ENCODE peak calls at places on chromosomes 1 and 21, in six cellular contexts. S is GM13977, K is heart left ventricle, I is WTC11, M is RWPE2, C is astrocyte of the spinal cord. Z is an unnamed sample.
A peak's percentile ranks its signal among the peaks of the same experiment; 100 is the strongest.

GRCh38 chr1:4664601-4665000 is 10.2 kb downstream of the AJAP1 start:
- DNase-seq in K (no peak), C (no peak), M (no peak), I (no peak), S (no peak), Z (no peak)

GRCh38 chr1:164617607-164618564 is 58.9 kb downstream of the PBX1 start:
- DNase-seq in C (peak; percentile 51), K (no peak), I (peak; percentile 71), M (no peak), S (no peak), Z (no peak)

GRCh38 chr1:66626261-66626660 is 92.3 kb downstream of the SGIP1 start:
- DNase-seq in I (no peak), S (no peak), K (no peak), C (no peak), M (no peak), Z (no peak)

GRCh38 chr1:223738465-223739365 is 26.4 kb downstream of the CAPN2 start:
- DNase-seq in S (no peak), K (no peak), M (no peak), I (no peak), C (no peak), Z (no peak)

GRCh38 chr21:42570841-42571387 is 57.3 kb downstream of the SLC37A1 start:
- DNase-seq in S (no peak), I (peak; percentile 16), K (peak; percentile 16), M (no peak), C (no peak), Z (no peak)

GRCh38 chr21:38910390-38911008 is 104.8 kb downstream of the ETS2 start:
- DNase-seq in I (no peak), M (no peak), S (no peak), K (no peak), C (no peak), Z (no peak)

GRCh38 chr1:119636500-119637089 is 11.5 kb downstream of the ZNF697 start:
- DNase-seq in S (no peak), K (no peak), I (no peak), M (no peak), C (no peak), Z (no peak)

GRCh38 chr1:73034255-73034654 is 751.9 kb upstream of the NEGR1 start:
- DNase-seq in K (no peak), M (no peak), C (no peak), I (no peak), S (no peak), Z (no peak)

GRCh38 chr1:116375165-116375883 is 2.3 kb downstream of the ATP1A1 start:
- DNase-seq in K (no peak), M (no peak), I (no peak), S (no peak), C (no peak), Z (no peak)

GRCh38 chr1:37662031-37662755 is 27.5 kb upstream of the RSPO1 start:
- DNase-seq in M (no peak), I (no peak), S (no peak), K (no peak), C (no peak), Z (no peak)

GRCh38 chr1:246383217-246383616 is 123.9 kb downstream of the SMYD3 start:
- DNase-seq in K (no peak), I (no peak), M (no peak), S (no peak), C (no peak), Z (no peak)

GRCh38 chr1:214325401-214325800 is 44.4 kb downstream of the SMYD2 start:
- DNase-seq in I (no peak), K (no peak), C (no peak), S (no peak), M (no peak), Z (no peak)

GRCh38 chr1:73782901-73783300 is 415.1 kb downstream of the LRRIQ3 start:
- DNase-seq in S (no peak), C (no peak), M (no peak), I (no peak), K (no peak), Z (no peak)

GRCh38 chr21:29753216-29753615 is 186.6 kb downstream of the GRIK1 start:
- DNase-seq in I (no peak), M (no peak), C (no peak), K (no peak), S (no peak), Z (no peak)

GRCh38 chr1:173476197-173476663 is 905 bp upstream of the PRDX6 start:
- DNase-seq in K (no peak), C (no peak), M (no peak), S (no peak), I (no peak), Z (no peak)

GRCh38 chr1:225770586-225771248 is 6.9 kb upstream of the SRP9 start:
- DNase-seq in I (peak; percentile 54), C (no peak), M (no peak), S (no peak), K (no peak), Z (no peak)

GRCh38 chr1:86380257-86380861 is 15.8 kb downstream of the ODF2L start:
- DNase-seq in M (no peak), I (no peak), S (peak; percentile 48), C (peak; percentile 85), K (no peak), Z (no peak)

GRCh38 chr1:226223157-226223785 is at the start of gene MIXL1:
- DNase-seq in C (no peak), M (no peak), K (no peak), S (peak; percentile 36), I (peak; percentile 69), Z (no peak)

GRCh38 chr1:43711049-43711448 is 3.7 kb downstream of the ST3GAL3 start:
- DNase-seq in C (peak; percentile 78), S (no peak), K (no peak), I (no peak), M (no peak), Z (no peak)

GRCh38 chr1:21368514-21369289 is 71.2 kb upstream of the NBPF3 start:
- DNase-seq in S (peak; percentile 53), C (peak; percentile 83), M (no peak), K (peak; percentile 80), I (peak; percentile 85), Z (no peak)
- TF ChIP-seq CTCF in S (peak; percentile 97), C (peak; percentile 99), M (peak; percentile 99), K (peak; percentile 99), I (peak; percentile 91), Z (peak; percentile 99)

DNA sequence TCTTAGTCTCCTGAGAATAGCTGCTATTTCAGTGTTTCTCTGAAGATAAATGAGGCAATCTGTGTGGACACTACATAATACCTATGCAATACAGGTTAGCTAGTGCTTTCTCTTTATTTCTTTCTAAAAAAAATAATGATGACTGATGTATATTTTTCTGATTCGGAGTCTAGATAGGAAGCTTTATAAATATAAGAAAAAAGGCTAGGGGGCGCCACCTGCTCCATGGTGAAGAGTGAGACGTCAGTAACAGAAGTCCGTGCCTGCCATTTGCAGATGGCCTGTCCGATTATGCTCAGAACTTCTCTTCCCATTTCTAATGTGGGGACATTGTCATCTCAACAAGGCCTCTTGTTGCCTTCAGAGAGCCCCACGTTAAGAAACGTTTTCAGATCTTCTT is 26.4 kb downstream of the QSOX1 start:
- DNase-seq in S (no peak), I (peak; percentile 44), K (no peak), M (no peak), C (peak; percentile 26), Z (peak; percentile 24)
- TF ChIP-seq CTCF in S (peak; percentile 23), I (peak; percentile 49), K (no peak), M (peak; percentile 42), C (peak; percentile 50), Z (peak; percentile 76)

GRCh38 chr21:20443558-20444155 is 554.6 kb upstream of the NCAM2 start:
- DNase-seq in M (no peak), I (no peak), C (no peak), K (no peak), S (no peak), Z (no peak)
- TF ChIP-seq CTCF in M (peak; percentile 84), I (peak; percentile 83), C (peak; percentile 14), K (peak; percentile 34), S (peak; percentile 38), Z (peak; percentile 84)

DNA sequence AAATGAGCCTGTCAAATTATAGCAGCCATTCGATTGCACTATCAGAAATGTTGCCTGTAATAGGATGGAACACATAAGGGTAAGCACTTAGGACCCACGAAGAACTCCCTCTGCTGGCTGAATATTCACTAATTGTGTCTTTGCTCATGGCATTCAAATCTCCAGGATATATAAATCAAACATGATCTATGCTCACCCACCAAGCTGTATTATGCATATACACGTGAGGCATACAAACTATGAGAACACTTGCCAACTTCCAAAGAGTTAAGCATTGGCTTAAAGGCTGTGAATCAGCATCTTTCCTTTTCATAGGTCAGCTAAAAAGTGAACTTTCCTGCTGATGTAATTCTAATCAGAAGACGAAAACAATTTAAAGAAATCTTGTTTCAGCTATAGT is 34.5 kb downstream of the TMPRSS15 start:
- DNase-seq in M (no peak), C (peak; percentile 39), S (no peak), I (no peak), K (no peak), Z (no peak)
- TF ChIP-seq CTCF in M (peak; percentile 53), C (peak; percentile 48), S (no peak), I (no peak), K (no peak), Z (peak; percentile 75)

GRCh38 chr1:153288634-153289275 is 24.0 kb downstream of the PGLYRP3 start:
- DNase-seq in I (peak; percentile 83), K (no peak), S (peak; percentile 54), C (no peak), M (no peak), Z (no peak)
- TF ChIP-seq CTCF in I (peak; percentile 81), K (no peak), S (peak; percentile 82), C (peak; percentile 32), M (peak; percentile 63), Z (peak; percentile 45)

GRCh38 chr1:231319080-231319479 is 18.6 kb downstream of the EXOC8 start:
- DNase-seq in C (no peak), I (no peak), M (no peak), S (no peak), K (no peak), Z (no peak)

GRCh38 chr1:231324660-231325059 is 13.0 kb downstream of the EXOC8 start:
- DNase-seq in K (no peak), S (no peak), M (no peak), C (no peak), I (no peak), Z (no peak)

GRCh38 chr1:231326248-231326647 is 11.4 kb downstream of the EXOC8 start:
- DNase-seq in M (no peak), I (no peak), S (no peak), K (no peak), C (no peak), Z (no peak)

GRCh38 chr1:231318568-231318967 is 19.1 kb downstream of the EXOC8 start:
- DNase-seq in K (no peak), S (no peak), I (no peak), C (no peak), M (no peak), Z (no peak)

DNA sequence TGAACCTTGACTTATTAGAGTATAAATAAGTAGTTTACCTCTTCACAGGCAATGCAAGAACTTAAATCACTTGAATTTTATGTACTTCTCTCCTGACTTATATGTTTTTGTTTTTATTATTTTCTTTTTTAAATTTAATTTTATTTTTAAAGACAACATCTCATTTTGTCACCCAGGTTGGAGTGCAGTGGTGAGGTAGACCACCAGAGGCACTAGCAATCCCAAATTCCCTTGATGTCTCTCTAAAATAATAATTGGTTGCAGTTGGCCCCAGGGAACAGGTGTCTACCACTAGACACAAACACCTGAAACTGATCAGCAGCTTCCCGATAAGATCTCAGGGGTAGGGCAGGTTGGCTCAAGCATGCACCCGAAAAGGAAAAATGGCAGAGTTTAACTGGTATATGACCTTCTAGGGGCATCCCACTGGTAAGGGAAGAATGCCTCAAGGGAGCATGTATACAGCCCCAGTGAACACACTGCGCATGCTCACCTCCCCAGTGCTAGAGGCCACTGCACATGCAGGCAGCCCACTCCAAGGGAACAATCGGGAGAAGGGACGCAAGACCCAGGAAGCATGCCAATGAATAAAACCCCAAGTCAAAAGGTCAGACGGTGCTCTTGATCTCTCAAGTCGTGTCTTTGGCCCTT is 14.6 kb downstream of the EXOC8 start:
- DNase-seq in C (no peak), S (no peak), I (no peak), K (no peak), M (no peak), Z (no peak)
- TF ChIP-seq CTCF in C (peak; percentile 18), S (no peak), I (peak; percentile 12), K (no peak), M (no peak), Z (peak; percentile 24)

Z was measured in chondrocyte.